ENCODE peak calls at places on chromosomes 5 and 9, in four cellular contexts. V is HepG2, M is K562, U is GM12878. P is an unnamed sample.

GRCh38 chr5:36740259-36740898 is 134.0 kb downstream of the SLC1A3 start:
- DNase-seq in U (no peak), V (no peak), M (no peak), P (no peak)

GRCh38 chr9:128635266-128636023 is 21.2 kb downstream of the DYNC2I2 start:
- DNase-seq in U (no peak), V (peak; percentile 92), M (peak; percentile 75), P (peak; percentile 79)

GRCh38 chr5:52702877-52703276 is 84.8 kb upstream of the ITGA1 start:
- DNase-seq in M (no peak), U (no peak), V (no peak), P (no peak)

GRCh38 chr9:108953983-108954574 is 19.9 kb downstream of the ABITRAM start:
- DNase-seq in U (no peak), V (peak; percentile 61), M (no peak), P (peak; percentile 26)

GRCh38 chr9:95297316-95297715 is 20.2 kb downstream of the FANCC start:
- DNase-seq in U (no peak), V (no peak), M (no peak), P (no peak)

GRCh38 chr9:135146766-135147472 is 59.5 kb downstream of the OLFM1 start:
- DNase-seq in U (no peak), V (no peak), M (no peak), P (no peak)

GRCh38 chr5:178588769-178589168 is 1.4 kb downstream of the COL23A1 start:
- DNase-seq in M (no peak), U (no peak), V (no peak), P (no peak)

GRCh38 chr9:138076650-138077009 is 199.0 kb downstream of the CACNA1B start:
- DNase-seq in V (no peak), M (no peak), U (no peak), P (no peak)

GRCh38 chr9:6929428-6929827 is 171.7 kb downstream of the KDM4C start:
- DNase-seq in V (no peak), U (no peak), M (no peak), P (no peak)

GRCh38 chr5:145937432-145938250 is 1.3 kb downstream of the SH3RF2 start:
- DNase-seq in M (no peak), U (no peak), V (peak; percentile 40), P (no peak)

GRCh38 chr9:86021166-86021565 is 78.2 kb downstream of the GOLM1 start:
- DNase-seq in M (no peak), V (no peak), U (no peak), P (no peak)

GRCh38 chr5:62718368-62718767 is 139.7 kb downstream of the LRRC70 start:
- DNase-seq in V (no peak), M (peak; percentile 12), U (no peak), P (no peak)

GRCh38 chr5:38134750-38135330 is 123.5 kb upstream of the EGFLAM start:
- DNase-seq in M (no peak), U (no peak), V (no peak), P (no peak)

GRCh38 chr9:20872340-20872977 is 159.0 kb downstream of the HACD4 start:
- DNase-seq in U (no peak), V (no peak), M (no peak), P (no peak)

GRCh38 chr9:20683351-20684034 is 566 bp upstream of the FOCAD start:
- DNase-seq in U (no peak), V (peak; percentile 25), M (peak; percentile 18), P (no peak)

GRCh38 chr5:16736158-16736994 is 119.6 kb upstream of the RETREG1 start:
- DNase-seq in M (no peak), V (peak; percentile 94), U (no peak), P (no peak)

GRCh38 chr5:8869932-8870331 is 675.9 kb downstream of the SEMA5A start:
- DNase-seq in M (no peak), U (no peak), V (no peak), P (no peak)

GRCh38 chr9:112180387-112180881 is 5.3 kb upstream of the SUSD1 start:
- DNase-seq in M (peak; percentile 72), U (no peak), V (peak; percentile 86), P (no peak)

GRCh38 chr5:136033848-136034247 is 5.1 kb downstream of the TGFBI start:
- DNase-seq in M (no peak), U (no peak), V (no peak), P (no peak)

GRCh38 chr5:107519900-107520354 is 150.8 kb downstream of the EFNA5 start:
- DNase-seq in U (peak; percentile 33), M (no peak), V (no peak), P (no peak)

GRCh38 chr5:32076699-32077695 is 97.1 kb downstream of the GOLPH3 start:
- DNase-seq in V (peak; percentile 27), M (peak; percentile 42), U (peak; percentile 15), P (peak; percentile 42)

GRCh38 chr5:62692946-62693713 is 114.5 kb downstream of the LRRC70 start:
- DNase-seq in V (no peak), M (no peak), U (no peak), P (no peak)

GRCh38 chr5:39076757-39077475 is 2.7 kb upstream of the RICTOR start:
- DNase-seq in V (no peak), U (peak; percentile 53), M (no peak), P (no peak)

GRCh38 chr5:179908528-179908927 is 831 bp upstream of the TBC1D9B start:
- DNase-seq in V (peak; percentile 32), U (no peak), M (no peak), P (peak; percentile 49)

GRCh38 chr5:6736106-6736505 is 22.9 kb downstream of the TENT4A start:
- DNase-seq in U (no peak), M (no peak), V (no peak), P (no peak)

GRCh38 chr5:147037517-147038205 is 159.1 kb upstream of the PPP2R2B start:
- DNase-seq in M (no peak), U (no peak), V (no peak), P (no peak)

GRCh38 chr5:135075621-135076585 is 41.9 kb upstream of the PITX1 start:
- DNase-seq in U (no peak), M (no peak), V (no peak), P (no peak)

GRCh38 chr5:33892419-33893151 is 795 bp upstream of the ADAMTS12 start:
- DNase-seq in V (peak; percentile 2), M (no peak), U (no peak), P (no peak)

GRCh38 chr5:58507715-58508114 is 16.5 kb downstream of the GAPT start:
- DNase-seq in U (no peak), M (no peak), V (no peak), P (no peak)

GRCh38 chr9:34995288-34996060 is 5.9 kb downstream of the DNAJB5 start:
- DNase-seq in M (no peak), V (peak; percentile 43), U (no peak), P (no peak)

GRCh38 chr5:141127305-141127704 is 5.7 kb downstream of the PCDHB4 start:
- DNase-seq in M (no peak), V (no peak), U (no peak), P (no peak)

GRCh38 chr9:76109953-76110352 is 219.5 kb downstream of the PCSK5 start:
- DNase-seq in U (no peak), V (no peak), M (no peak), P (no peak)

GRCh38 chr5:10151656-10152055 is 98.0 kb downstream of the ATPSCKMT start:
- DNase-seq in U (no peak), M (no peak), V (no peak), P (no peak)

GRCh38 chr5:10145922-10146321 is 103.8 kb downstream of the ATPSCKMT start:
- DNase-seq in V (peak; percentile 20), M (no peak), U (peak; percentile 5), P (peak; percentile 20)

GRCh38 chr5:10144040-10144439 is 105.6 kb downstream of the ATPSCKMT start:
- DNase-seq in M (no peak), V (no peak), U (no peak), P (no peak)

GRCh38 chr5:10153394-10153793 is 96.3 kb downstream of the ATPSCKMT start:
- DNase-seq in U (no peak), M (no peak), V (no peak), P (no peak)

GRCh38 chr5:10149911-10150310 is 99.8 kb downstream of the ATPSCKMT start:
- DNase-seq in V (no peak), M (no peak), U (no peak), P (no peak)
- TF ChIP-seq FOXM1 in V (no peak), M (no peak), U (no peak), P (no peak)

GRCh38 chr9:98807070-98807810 is at the start of gene GALNT12:
- DNase-seq in M (peak; percentile 92), U (no peak), V (no peak), P (peak; percentile 47)
- TF ChIP-seq BHLHE40 in M (no peak), U (no peak), V (no peak), P (no peak)

DNA sequence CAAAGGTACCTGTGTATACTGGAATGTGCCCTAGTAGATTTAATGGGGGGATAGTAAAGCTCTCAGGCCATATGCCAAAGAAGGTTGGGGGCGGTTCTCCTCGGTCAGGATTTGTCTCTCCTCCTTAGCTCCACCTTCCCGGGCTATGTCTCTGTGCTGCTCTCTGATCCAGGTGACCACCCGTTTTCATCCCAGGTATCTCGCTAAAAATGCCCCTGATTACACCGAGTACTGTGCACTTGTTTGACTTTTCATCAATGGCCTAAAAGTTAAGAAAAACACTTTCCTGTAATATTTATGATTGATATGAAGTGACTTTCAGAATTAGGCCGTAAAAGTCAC is 718 bp downstream of the NDUFS6 start:
- DNase-seq in U (no peak), V (peak; percentile 24), M (no peak), P (peak; percentile 29)
- TF ChIP-seq TARDBP in U (no peak), V (no peak), M (no peak), P (no peak)

GRCh38 chr5:156148307-156148706 is 178.7 kb upstream of the SGCD start:
- DNase-seq in M (no peak), V (no peak), U (no peak), P (no peak)

GRCh38 chr5:156142867-156143266 is 184.1 kb upstream of the SGCD start:
- DNase-seq in V (no peak), U (no peak), M (no peak), P (no peak)

GRCh38 chr5:156149203-156149602 is 177.8 kb upstream of the SGCD start:
- DNase-seq in U (no peak), M (no peak), V (no peak), P (no peak)

GRCh38 chr5:156147948-156148285 is 179.0 kb upstream of the SGCD start:
- DNase-seq in V (no peak), M (no peak), U (no peak), P (no peak)

DNA sequence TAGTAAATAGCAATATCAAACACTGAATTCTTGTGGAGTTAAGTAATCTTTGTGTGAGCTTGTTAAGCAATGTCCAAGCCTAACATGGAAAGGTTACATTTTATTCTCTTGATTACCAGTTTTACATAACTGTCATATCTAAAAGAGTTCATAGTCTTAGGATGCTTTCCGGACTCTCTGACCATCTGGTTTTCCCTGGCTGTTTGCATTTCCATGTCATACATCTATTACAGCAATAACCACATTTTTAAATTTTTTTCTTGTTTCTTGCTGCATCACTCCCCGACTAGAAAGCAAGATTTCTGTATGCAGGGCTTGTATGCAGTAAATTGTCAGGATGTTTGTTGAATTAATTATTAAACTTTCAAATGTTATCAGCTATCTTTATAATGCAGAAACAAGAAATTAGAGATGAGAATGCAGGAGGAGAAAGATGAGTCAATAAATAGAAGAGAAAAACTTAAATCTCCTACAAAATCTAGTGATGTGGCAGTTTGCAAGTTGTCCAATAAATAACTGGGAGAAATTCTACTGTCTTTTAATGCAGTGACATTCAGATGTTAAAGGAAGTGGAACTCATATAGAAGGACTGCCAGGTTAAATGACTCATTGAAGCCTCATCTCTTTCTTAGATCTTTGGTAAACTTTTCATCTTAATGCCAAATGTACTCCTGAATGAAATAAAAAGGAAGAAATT is 179.6 kb upstream of the SGCD start:
- DNase-seq in V (no peak), M (no peak), U (no peak), P (no peak)
- TF ChIP-seq FOXM1 in V (no peak), M (no peak), U (no peak), P (no peak)